ENCODE peak calls at places on chromosome 9, in five cellular contexts. One of them, this sample, is unnamed.

GRCh38 chr9:752201-752600 is 89.3 kb upstream of the DMRT1 start:
- DNase-seq in GM12878: no peak
- DNase-seq in HepG2: no peak
- DNase-seq in K562: no peak
- DNase-seq in A549: no peak
- DNase-seq in this sample: no peak

GRCh38 chr9:99154356-99154755 is 49.4 kb downstream of the TGFBR1 start:
- DNase-seq in GM12878: no peak
- DNase-seq in A549: no peak
- DNase-seq in K562: no peak
- DNase-seq in HepG2: no peak
- DNase-seq in this sample: no peak

GRCh38 chr9:134188421-134189166 is 24.2 kb upstream of the RNU6ATAC start:
- DNase-seq in HepG2: no peak
- DNase-seq in GM12878: no peak
- DNase-seq in K562: no peak
- DNase-seq in A549: no peak
- DNase-seq in this sample: no peak

GRCh38 chr9:123609844-123610243 is 253.8 kb downstream of the CRB2 start:
- DNase-seq in HepG2: no peak
- DNase-seq in K562: no peak
- DNase-seq in A549: no peak
- DNase-seq in GM12878: no peak
- DNase-seq in this sample: no peak

GRCh38 chr9:109912726-109913460 is 132.9 kb downstream of the PALM2AKAP2 start:
- DNase-seq in A549: no peak
- DNase-seq in K562: no peak
- DNase-seq in GM12878: no peak
- DNase-seq in HepG2: no peak
- DNase-seq in this sample: no peak

GRCh38 chr9:112853882-112854585 is 36.6 kb downstream of the SLC46A2 start:
- DNase-seq in HepG2: no peak
- DNase-seq in A549: no peak
- DNase-seq in K562: no peak
- DNase-seq in GM12878: no peak
- DNase-seq in this sample: no peak

GRCh38 chr9:16057541-16057940 is 504.7 kb downstream of the CCDC171 start:
- DNase-seq in GM12878: no peak
- DNase-seq in A549: no peak
- DNase-seq in K562: no peak
- DNase-seq in HepG2: no peak
- DNase-seq in this sample: no peak

GRCh38 chr9:34994429-34995287 is 5.1 kb downstream of the DNAJB5 start:
- DNase-seq in HepG2: peak
- DNase-seq in GM12878: no peak
- DNase-seq in A549: peak
- DNase-seq in K562: peak
- DNase-seq in this sample: no peak

GRCh38 chr9:83097633-83098032 is 34.7 kb upstream of the RASEF start:
- DNase-seq in A549: no peak
- DNase-seq in HepG2: no peak
- DNase-seq in GM12878: no peak
- DNase-seq in K562: no peak
- DNase-seq in this sample: no peak

GRCh38 chr9:136237486-136238341 is 7.9 kb downstream of the QSOX2 start:
- DNase-seq in K562: peak
- DNase-seq in GM12878: no peak
- DNase-seq in HepG2: no peak
- DNase-seq in A549: no peak
- DNase-seq in this sample: no peak

GRCh38 chr9:118829334-118829733 is 539.9 kb downstream of the BRINP1 start:
- DNase-seq in A549: no peak
- DNase-seq in HepG2: no peak
- DNase-seq in GM12878: no peak
- DNase-seq in K562: no peak
- DNase-seq in this sample: no peak

GRCh38 chr9:114301798-114302565 is 20.9 kb upstream of the ORM1 start:
- DNase-seq in K562: no peak
- DNase-seq in HepG2: no peak
- DNase-seq in GM12878: no peak
- DNase-seq in A549: no peak
- DNase-seq in this sample: no peak

GRCh38 chr9:111752455-111752854 is 42.3 kb downstream of the SHOC1 start:
- DNase-seq in A549: no peak
- DNase-seq in HepG2: no peak
- DNase-seq in GM12878: no peak
- DNase-seq in K562: no peak
- DNase-seq in this sample: no peak

GRCh38 chr9:91101598-91102168 is 260.0 kb downstream of the AUH start:
- DNase-seq in K562: no peak
- DNase-seq in HepG2: no peak
- DNase-seq in A549: no peak
- DNase-seq in GM12878: no peak
- DNase-seq in this sample: no peak

GRCh38 chr9:137454506-137455360 is 4.4 kb downstream of the NSMF start:
- DNase-seq in GM12878: no peak
- DNase-seq in HepG2: peak
- DNase-seq in K562: no peak
- DNase-seq in A549: no peak
- DNase-seq in this sample: no peak

GRCh38 chr9:91933556-91934352 is 16.3 kb downstream of the ROR2 start:
- DNase-seq in A549: no peak
- DNase-seq in K562: no peak
- DNase-seq in GM12878: no peak
- DNase-seq in HepG2: no peak
- DNase-seq in this sample: no peak

GRCh38 chr9:73577867-73578266 is 426.2 kb downstream of the ANXA1 start:
- DNase-seq in GM12878: no peak
- DNase-seq in A549: no peak
- DNase-seq in K562: no peak
- DNase-seq in HepG2: no peak
- DNase-seq in this sample: no peak

GRCh38 chr9:70085241-70085640 is 41.6 kb downstream of the MAMDC2 start:
- DNase-seq in HepG2: no peak
- DNase-seq in K562: no peak
- DNase-seq in GM12878: no peak
- DNase-seq in A549: no peak
- DNase-seq in this sample: no peak
- TF ChIP-seq HDAC2 in HepG2: no peak
- TF ChIP-seq HDAC2 in K562: no peak
- TF ChIP-seq HDAC2 in GM12878: no peak
- TF ChIP-seq HDAC2 in A549: no peak
- TF ChIP-seq HDAC2 in this sample: no peak

DNA sequence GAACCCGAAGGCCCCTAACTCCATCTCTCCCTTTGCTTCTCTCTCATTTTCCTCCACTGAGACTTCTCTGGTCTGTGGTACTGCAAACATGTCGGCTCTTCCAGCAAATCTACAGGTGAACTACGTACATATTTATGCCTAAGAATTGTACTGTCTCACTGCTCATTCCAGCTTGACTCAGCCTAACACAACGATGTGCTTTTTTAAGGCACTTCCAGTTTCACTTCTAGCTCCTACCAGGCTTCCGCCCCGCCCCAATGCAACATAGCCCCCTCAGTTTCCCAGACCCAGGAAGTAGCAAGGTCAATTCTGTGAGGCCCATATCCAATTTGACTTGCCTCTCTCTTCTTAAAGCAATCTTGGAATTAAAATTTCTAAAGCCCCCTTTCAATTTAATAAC is 70.8 kb upstream of the RNF38 start:
- DNase-seq in GM12878: peak
- DNase-seq in K562: no peak
- DNase-seq in A549: no peak
- DNase-seq in HepG2: no peak
- DNase-seq in this sample: no peak
- TF ChIP-seq HDAC2 in GM12878: no peak
- TF ChIP-seq HDAC2 in K562: no peak
- TF ChIP-seq HDAC2 in A549: no peak
- TF ChIP-seq HDAC2 in HepG2: no peak
- TF ChIP-seq HDAC2 in this sample: no peak

DNA sequence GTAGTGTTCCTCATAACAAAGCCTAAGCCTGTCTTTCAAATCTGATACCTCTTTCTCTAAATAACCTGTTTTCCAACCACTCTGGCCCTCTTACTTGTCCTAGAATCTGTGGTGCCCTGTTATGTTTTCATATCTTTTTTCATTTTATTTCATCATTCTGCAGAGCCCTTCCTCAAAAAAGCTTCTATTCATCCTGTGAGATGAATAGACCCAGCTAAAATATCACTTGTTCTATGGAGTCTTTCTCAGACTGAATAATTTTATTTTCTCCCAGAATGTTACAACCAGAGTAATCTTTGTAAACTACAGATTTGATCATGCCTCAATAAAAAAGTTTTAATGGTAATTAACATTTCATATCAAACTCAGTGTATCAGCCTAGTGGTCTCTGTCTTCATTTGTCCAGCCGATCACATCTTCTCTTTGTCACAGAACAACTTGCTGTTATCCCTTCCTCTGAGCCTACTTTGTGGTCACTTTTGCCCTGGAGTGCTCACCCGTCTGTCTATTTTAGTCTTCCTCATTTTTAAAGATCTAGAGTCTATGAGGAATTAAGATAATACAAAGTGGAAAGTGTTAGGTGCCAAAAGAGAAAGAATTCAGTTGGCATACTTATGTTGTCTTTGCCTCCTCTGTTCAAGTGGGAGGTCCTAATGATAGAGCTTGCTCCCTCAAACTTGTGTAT is 77.8 kb downstream of the ZCCHC7 start:
- DNase-seq in A549: no peak
- DNase-seq in GM12878: no peak
- DNase-seq in HepG2: no peak
- DNase-seq in K562: no peak
- DNase-seq in this sample: no peak
- TF ChIP-seq HDAC2 in A549: no peak
- TF ChIP-seq HDAC2 in GM12878: no peak
- TF ChIP-seq HDAC2 in HepG2: no peak
- TF ChIP-seq HDAC2 in K562: no peak
- TF ChIP-seq HDAC2 in this sample: no peak

GRCh38 chr9:6590772-6591384 is 54.7 kb downstream of the GLDC start:
- DNase-seq in K562: no peak
- DNase-seq in HepG2: peak
- DNase-seq in GM12878: no peak
- DNase-seq in A549: no peak
- DNase-seq in this sample: no peak
- TF ChIP-seq HDAC2 in K562: no peak
- TF ChIP-seq HDAC2 in HepG2: peak
- TF ChIP-seq HDAC2 in GM12878: no peak
- TF ChIP-seq HDAC2 in A549: no peak
- TF ChIP-seq HDAC2 in this sample: no peak

This sample was measured in H1.